ENCODE peak calls at places on chromosomes 12 and 14, in eight cellular contexts. Z is H54, J is tibial artery, E is heart right ventricle, R is endothelial cell, H is cardiac fibroblast, W is pons, T is A172. K is an unnamed sample.

GRCh38 chr14:65252471-65253255 is 150.3 kb upstream of the MAX start:
- DNase-seq in R (no peak), J (no peak), H (no peak), E (no peak), W (no peak), Z (no peak), T (no peak), K (no peak)

GRCh38 chr14:19911114-19911513 is 9.3 kb upstream of the OR4K5 start:
- DNase-seq in T (no peak), R (no peak), J (no peak), E (no peak), H (no peak), W (no peak), Z (no peak), K (no peak)

GRCh38 chr12:93243689-93244513 is 133.8 kb upstream of the NUDT4 start:
- DNase-seq in H (peak; percentile 88), R (no peak), T (no peak), E (no peak), J (peak; percentile 53), W (peak; percentile 11), Z (no peak), K (no peak)

GRCh38 chr14:90087433-90087832 is 25.6 kb downstream of the KCNK13 start:
- DNase-seq in Z (no peak), R (no peak), H (peak; percentile 95), W (peak; percentile 88), T (peak; percentile 82), J (peak; percentile 63), E (no peak), K (no peak)

GRCh38 chr14:80215756-80216581 is 4.7 kb upstream of the DIO2 start:
- DNase-seq in T (no peak), Z (no peak), R (no peak), E (peak; percentile 18), J (no peak), W (peak; percentile 42), H (peak; percentile 91), K (no peak)

GRCh38 chr12:50032516-50033316 is 7.4 kb upstream of the RACGAP1 start:
- DNase-seq in R (peak; percentile 42), Z (no peak), H (no peak), W (no peak), T (no peak), E (peak; percentile 20), J (no peak), K (no peak)

GRCh38 chr12:109604902-109605536 is 31.4 kb downstream of the MVK start:
- DNase-seq in E (no peak), H (no peak), J (no peak), T (no peak), R (no peak), W (no peak), Z (no peak), K (peak; percentile 9)

GRCh38 chr12:115979851-115980250 is 297.6 kb downstream of the MED13L start:
- DNase-seq in R (no peak), Z (no peak), J (no peak), E (no peak), W (no peak), H (no peak), T (no peak), K (no peak)

GRCh38 chr12:104213952-104214351 is 1.6 kb upstream of the TXNRD1 start:
- DNase-seq in T (peak; percentile 82), R (no peak), E (no peak), J (no peak), W (peak; percentile 34), Z (peak; percentile 45), H (peak; percentile 79), K (no peak)

GRCh38 chr12:94145231-94145979 is 3.0 kb upstream of the PLXNC1 start:
- DNase-seq in Z (no peak), E (no peak), W (peak; percentile 70), J (no peak), R (no peak), T (peak; percentile 13), H (peak; percentile 65), K (peak; percentile 62)

GRCh38 chr14:89794096-89794495 is 160.4 kb downstream of the EFCAB11 start:
- DNase-seq in E (peak; percentile 52), R (no peak), Z (no peak), T (no peak), W (no peak), J (peak; percentile 77), H (peak; percentile 40), K (no peak)

GRCh38 chr14:87847216-87847615 is 145.8 kb downstream of the GALC start:
- DNase-seq in H (no peak), J (no peak), R (no peak), T (no peak), W (no peak), Z (no peak), E (no peak), K (no peak)

GRCh38 chr14:68363841-68364711 is 428.8 kb downstream of the ZFP36L1 start:
- DNase-seq in W (peak; percentile 51), H (peak; percentile 66), E (peak; percentile 55), Z (no peak), J (peak; percentile 62), T (no peak), R (peak; percentile 73), K (no peak)

GRCh38 chr12:29334911-29335310 is 46.1 kb downstream of the ERGIC2 start:
- DNase-seq in Z (no peak), W (no peak), R (no peak), E (no peak), J (no peak), T (no peak), H (peak; percentile 31), K (no peak)

GRCh38 chr12:29241821-29242591 is 92.9 kb downstream of the FAR2 start:
- DNase-seq in H (peak; percentile 93), E (no peak), T (peak; percentile 48), Z (peak; percentile 15), J (peak; percentile 45), R (no peak), W (peak; percentile 75), K (peak; percentile 14)